ENCODE peak calls at places on chromosomes 12 and 14, in four cellular contexts. L is K562, K is HepG2, E is GM12878. N is an unnamed sample.
A peak's percentile ranks its signal among the peaks of the same experiment; 100 is the strongest.

GRCh38 chr14:100673085-100673806 is 53.4 kb upstream of the DLK1 start:
- DNase-seq in L (peak; percentile 57), K (peak; percentile 73), E (no peak), N (peak; percentile 62)

GRCh38 chr12:104059963-104060362 is 4.4 kb upstream of the HCFC2 start:
- DNase-seq in L (no peak), K (no peak), E (no peak), N (no peak)

GRCh38 chr14:22427771-22428228 is 161.2 kb downstream of the DAD1 start:
- DNase-seq in L (no peak), K (peak; percentile 81), E (no peak), N (no peak)

GRCh38 chr12:101793401-101793800 is 37.4 kb downstream of the GNPTAB start:
- DNase-seq in L (peak; percentile 55), K (no peak), E (peak; percentile 9), N (no peak)

GRCh38 chr14:69715725-69716482 is 51.0 kb upstream of the SRSF5 start:
- DNase-seq in L (no peak), K (no peak), E (no peak), N (no peak)

GRCh38 chr12:124545508-124546418 is 21.6 kb downstream of the NCOR2 start:
- DNase-seq in L (no peak), K (no peak), E (peak; percentile 76), N (no peak)

GRCh38 chr12:108975024-108975593 is 45.8 kb downstream of the SVOP start:
- DNase-seq in L (no peak), K (no peak), E (no peak), N (no peak)

GRCh38 chr12:96164951-96165858 is 29.0 kb upstream of the ELK3 start:
- DNase-seq in L (no peak), K (no peak), E (no peak), N (no peak)

GRCh38 chr14:32594766-32595165 is 265.7 kb downstream of the AKAP6 start:
- DNase-seq in L (no peak), K (no peak), E (no peak), N (no peak)

GRCh38 chr12:110343921-110344555 is 59.5 kb downstream of the ANAPC7 start:
- DNase-seq in L (no peak), K (no peak), E (no peak), N (no peak)

GRCh38 chr14:54567634-54568561 is 970 bp downstream of the SAMD4A start:
- DNase-seq in L (peak; percentile 29), K (peak; percentile 14), E (no peak), N (peak; percentile 72)

DNA sequence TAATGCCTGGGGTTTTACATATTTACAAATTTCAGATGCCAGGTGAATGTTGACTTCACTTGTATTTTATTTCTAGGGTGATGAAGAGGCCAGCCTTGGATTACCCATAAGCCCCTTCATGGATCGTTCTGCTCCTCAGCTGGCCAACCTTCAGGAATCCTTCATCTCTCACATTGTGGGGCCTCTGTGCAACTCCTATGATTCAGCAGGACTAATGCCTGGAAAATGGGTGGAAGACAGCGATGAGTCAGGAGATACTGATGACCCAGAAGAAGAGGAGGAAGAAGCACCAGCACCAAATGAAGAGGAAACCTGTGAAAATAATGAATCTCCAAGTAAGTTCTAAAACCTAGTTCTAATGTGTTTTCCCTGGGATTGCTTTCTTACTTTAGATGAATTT is 41.3 kb upstream of the SLCO1C1 start:
- DNase-seq in L (no peak), K (no peak), E (no peak), N (no peak)
- TF ChIP-seq SP1 in L (no peak), K (no peak), E (no peak), N (no peak)

GRCh38 chr12:119910586-119910985 is 33.5 kb upstream of the CIT start:
- DNase-seq in L (peak; percentile 28), K (no peak), E (no peak), N (no peak)
- TF ChIP-seq NR2C2 in L (no peak), K (no peak), E (no peak), N (no peak)

GRCh38 chr12:121792607-121793500 is 634 bp downstream of the RHOF start:
- DNase-seq in L (no peak), K (peak; percentile 62), E (no peak), N (no peak)
- TF ChIP-seq ATF3 in L (no peak), K (no peak), E (no peak), N (no peak)

DNA sequence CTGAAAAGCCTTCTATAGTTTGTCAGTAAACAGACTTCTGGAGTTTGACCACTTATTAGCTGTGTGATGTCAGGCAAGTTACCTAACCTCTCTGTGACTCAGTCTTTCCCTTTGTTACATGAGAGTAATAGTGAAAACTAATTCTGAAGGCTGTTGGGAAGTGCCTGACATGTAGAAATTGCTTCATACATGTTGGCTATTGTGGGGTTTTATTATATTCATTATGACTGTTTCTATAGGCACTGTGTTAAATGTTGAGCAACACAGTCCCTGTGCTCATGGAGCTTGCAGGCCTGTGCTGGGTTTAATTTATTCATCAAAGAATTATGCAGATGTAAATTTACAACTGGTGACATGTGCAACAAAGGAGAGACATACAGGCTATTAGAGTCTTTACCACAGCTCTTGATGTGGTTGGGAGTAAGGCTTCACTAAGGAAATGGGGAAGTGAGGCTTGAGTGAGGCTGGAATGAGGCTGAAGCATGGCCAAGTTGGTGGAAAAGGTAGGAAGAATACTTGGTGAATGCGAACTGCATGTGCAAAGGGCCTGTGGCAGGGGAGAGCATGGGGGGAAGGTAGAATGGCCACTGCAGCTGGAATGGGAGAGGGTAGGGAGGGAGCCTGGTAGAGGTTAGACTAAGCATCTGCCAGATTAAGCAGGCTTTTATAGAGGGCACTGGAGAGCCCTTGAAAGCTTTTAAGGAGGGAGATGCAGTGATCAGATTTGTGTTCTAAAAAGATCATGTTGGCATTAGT is 236.4 kb upstream of the CRY1 start:
- DNase-seq in L (no peak), K (no peak), E (no peak), N (no peak)
- TF ChIP-seq SP1 in L (no peak), K (no peak), E (no peak), N (no peak)

GRCh38 chr12:71440393-71441349 is 1.1 kb downstream of the LGR5 start:
- DNase-seq in L (no peak), K (peak; percentile 96), E (no peak), N (peak; percentile 34)
- TF ChIP-seq NR2C2 in L (no peak), K (peak; percentile 13), E (no peak), N (no peak)